ENCODE peak calls at places on chromosomes 13 and 19, in eight cellular contexts. E, U, D, H, B, X, Q and L are unnamed samples. For H3K4me1, the result is how much of the 10 kb centered on the place peaks cover.

GRCh38 chr19:35040826-35041547 is 534 bp upstream of the HPN start:
- DNase-seq in E (no peak), U (peak), D (peak), H (peak), B (peak), X (no peak), Q (peak), L (no peak)

GRCh38 chr19:38485541-38486285 is 52.2 kb downstream of the RYR1 start:
- DNase-seq in E (no peak), U (no peak), D (no peak), H (no peak), B (no peak), X (no peak), Q (no peak), L (no peak)

GRCh38 chr19:10226376-10227214 is 4.5 kb downstream of the S1PR2 start:
- DNase-seq in E (no peak), U (no peak), D (peak), H (peak), B (peak), X (no peak), Q (peak), L (peak)

GRCh38 chr13:61144301-61144700 is 271.3 kb downstream of the PCDH20 start:
- DNase-seq in E (no peak), U (no peak), D (no peak), H (no peak), B (no peak), X (no peak), Q (no peak), L (no peak)

GRCh38 chr13:79548886-79549285 is 67.9 kb downstream of the NDFIP2 start:
- DNase-seq in E (peak), U (no peak), D (no peak), H (peak), B (no peak), X (no peak), Q (no peak), L (peak)

GRCh38 chr13:70380809-70381208 is 272.6 kb upstream of the KLHL1 start:
- DNase-seq in E (no peak), U (no peak), D (no peak), H (no peak), B (no peak), X (no peak), Q (no peak), L (no peak)

GRCh38 chr19:49231804-49232203 is 74.2 kb downstream of the TRPM4 start:
- DNase-seq in E (no peak), U (no peak), D (no peak), H (no peak), B (no peak), X (no peak), Q (no peak), L (no peak)

GRCh38 chr13:41004875-41005693 is 14.0 kb downstream of the ELF1 start:
- DNase-seq in E (no peak), U (no peak), D (no peak), H (no peak), B (no peak), X (no peak), Q (no peak), L (no peak)

GRCh38 chr19:35322014-35322413 is 7.0 kb upstream of the CD22 start:
- DNase-seq in E (no peak), U (no peak), D (no peak), H (no peak), B (no peak), X (no peak), Q (no peak), L (no peak)

GRCh38 chr13:88656751-88657150 is 985.6 kb downstream of the SLITRK5 start:
- DNase-seq in E (no peak), U (no peak), D (no peak), H (no peak), B (no peak), X (no peak), Q (no peak), L (no peak)

GRCh38 chr13:77674802-77675201 is 22.7 kb upstream of the SLAIN1 start:
- DNase-seq in E (no peak), U (no peak), D (no peak), H (no peak), B (no peak), X (no peak), Q (no peak), L (no peak)

GRCh38 chr13:59012731-59013130 is 1151.0 kb downstream of the DIAPH3 start:
- DNase-seq in E (no peak), U (peak), D (no peak), H (no peak), B (no peak), X (no peak), Q (no peak), L (no peak)

GRCh38 chr13:72384186-72384823 is 343.1 kb downstream of the MZT1 start:
- DNase-seq in E (no peak), U (no peak), D (no peak), H (peak), B (no peak), X (no peak), Q (no peak), L (no peak)

GRCh38 chr19:43316591-43317319 is 36.7 kb upstream of the CD177 start:
- DNase-seq in E (no peak), U (peak), D (no peak), H (peak), B (no peak), X (no peak), Q (no peak), L (peak)

GRCh38 chr13:74573654-74574053 is 439.4 kb upstream of the KLF12 start:
- DNase-seq in E (no peak), U (peak), D (no peak), H (no peak), B (no peak), X (no peak), Q (no peak), L (no peak)

GRCh38 chr13:97371486-97372109 is 62.4 kb upstream of the RAP2A start:
- DNase-seq in E (no peak), U (no peak), D (no peak), H (no peak), B (no peak), X (no peak), Q (no peak), L (no peak)

GRCh38 chr13:94344126-94344863 is 135.2 kb downstream of the DCT start:
- DNase-seq in E (no peak), U (no peak), D (no peak), H (no peak), B (no peak), X (no peak), Q (no peak), L (peak)

GRCh38 chr13:27338816-27339215 is 68.2 kb downstream of the RASL11A start:
- DNase-seq in E (no peak), U (peak), D (no peak), H (no peak), B (no peak), X (no peak), Q (no peak), L (peak)

GRCh38 chr13:96003304-96003703 is 49.9 kb downstream of the UGGT2 start:
- DNase-seq in E (peak), U (peak), D (no peak), H (peak), B (no peak), X (no peak), Q (no peak), L (no peak)

GRCh38 chr13:70424428-70424827 is 316.2 kb upstream of the KLHL1 start:
- DNase-seq in E (no peak), U (peak), D (no peak), H (no peak), B (no peak), X (no peak), Q (no peak), L (no peak)

GRCh38 chr19:41886761-41887710 is 4.1 kb downstream of the ARHGEF1 start:
- DNase-seq in E (peak), U (no peak), D (no peak), H (no peak), B (peak), X (no peak), Q (no peak), L (no peak)

GRCh38 chr13:78650725-78651083 is 8.3 kb downstream of the OBI1 start:
- DNase-seq in E (no peak), U (no peak), D (no peak), H (no peak), B (no peak), X (no peak), Q (no peak), L (no peak)

GRCh38 chr19:48915757-48916156 is 15.6 kb downstream of the NUCB1 start:
- DNase-seq in E (no peak), U (no peak), D (no peak), H (no peak), B (no peak), X (no peak), Q (no peak), L (no peak)

GRCh38 chr19:28874742-28875141 is 338.2 kb downstream of the UQCRFS1 start:
- DNase-seq in E (no peak), U (no peak), D (no peak), H (no peak), B (no peak), X (no peak), Q (no peak), L (no peak)

GRCh38 chr13:95643814-95644598 is 500 bp downstream of the DZIP1 start:
- DNase-seq in E (peak), U (peak), D (no peak), H (peak), B (no peak), X (no peak), Q (peak), L (peak)

GRCh38 chr13:102870677-102871415 is 25.0 kb downstream of the ERCC5 start:
- DNase-seq in E (peak), U (peak), D (peak), H (peak), B (peak), X (peak), Q (no peak), L (peak)

GRCh38 chr13:68509734-68510621 is 1279.8 kb upstream of the PCDH9 start:
- DNase-seq in E (no peak), U (no peak), D (no peak), H (no peak), B (no peak), X (no peak), Q (no peak), L (no peak)

GRCh38 chr19:38877781-38878574 is at the start of gene RINL:
- DNase-seq in E (no peak), U (peak), D (no peak), H (no peak), B (peak), X (no peak), Q (no peak), L (no peak)

GRCh38 chr13:45473627-45474026 is 8.9 kb downstream of the COG3 start:
- DNase-seq in E (no peak), U (peak), D (no peak), H (no peak), B (peak), X (no peak), Q (no peak), L (no peak)

GRCh38 chr13:40639226-40639681 is 27.2 kb downstream of the FOXO1 start:
- DNase-seq in E (no peak), U (no peak), D (no peak), H (peak), B (no peak), X (no peak), Q (no peak), L (no peak)

GRCh38 chr13:98312606-98313005 is 135.5 kb upstream of the RNF113B start:
- DNase-seq in E (no peak), U (no peak), D (no peak), H (no peak), B (no peak), X (no peak), Q (no peak), L (no peak)

GRCh38 chr19:29923653-29924052 is 18.4 kb upstream of the URI1 start:
- DNase-seq in E (no peak), U (no peak), D (no peak), H (no peak), B (no peak), X (no peak), Q (no peak), L (no peak)

GRCh38 chr19:15195987-15196682 is 4.7 kb downstream of the NOTCH3 start:
- DNase-seq in E (peak), U (peak), D (no peak), H (no peak), B (peak), X (no peak), Q (peak), L (no peak)

GRCh38 chr19:2613507-2614295 is 88.8 kb downstream of the GNG7 start:
- DNase-seq in E (no peak), U (peak), D (no peak), H (peak), B (peak), X (no peak), Q (peak), L (peak)
- H3K4me1 ChIP-seq in E (under half), U (under half), D (under half), H (under half), B (under half), X (under half), Q (under half), L (under half)

GRCh38 chr19:2045501-2046045 is 5.5 kb downstream of the MKNK2 start:
- DNase-seq in E (no peak), U (no peak), D (no peak), H (no peak), B (no peak), X (no peak), Q (peak), L (no peak)
- H3K4me1 ChIP-seq in E (half or more), U (under half), D (half or more), H (under half), B (half or more), X (under half), Q (under half), L (half or more)

DNA sequence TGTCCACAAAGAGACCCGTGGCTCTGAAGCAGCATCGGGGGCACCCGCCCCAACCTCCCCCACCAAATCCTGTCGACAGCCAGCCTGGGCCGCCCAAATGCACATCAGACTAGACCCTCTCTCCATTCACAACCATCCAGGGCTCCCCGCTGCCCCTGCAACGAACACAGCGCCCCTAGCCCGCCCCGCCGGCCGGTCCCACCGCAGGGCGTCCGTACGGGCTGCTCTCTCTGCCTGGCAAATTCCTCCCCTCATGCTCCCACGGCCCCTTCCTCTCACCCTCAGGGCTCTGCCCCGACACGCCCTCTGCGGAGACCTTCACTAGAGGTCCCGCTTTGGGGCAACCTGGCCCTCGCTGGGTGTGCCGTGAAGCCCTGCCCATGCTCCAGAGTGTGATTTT is 7.1 kb downstream of the TCF3 start:
- DNase-seq in E (no peak), U (no peak), D (no peak), H (no peak), B (no peak), X (no peak), Q (no peak), L (no peak)
- H3K4me1 ChIP-seq in E (under half), U (under half), D (under half), H (under half), B (under half), X (under half), Q (under half), L (under half)

DNA sequence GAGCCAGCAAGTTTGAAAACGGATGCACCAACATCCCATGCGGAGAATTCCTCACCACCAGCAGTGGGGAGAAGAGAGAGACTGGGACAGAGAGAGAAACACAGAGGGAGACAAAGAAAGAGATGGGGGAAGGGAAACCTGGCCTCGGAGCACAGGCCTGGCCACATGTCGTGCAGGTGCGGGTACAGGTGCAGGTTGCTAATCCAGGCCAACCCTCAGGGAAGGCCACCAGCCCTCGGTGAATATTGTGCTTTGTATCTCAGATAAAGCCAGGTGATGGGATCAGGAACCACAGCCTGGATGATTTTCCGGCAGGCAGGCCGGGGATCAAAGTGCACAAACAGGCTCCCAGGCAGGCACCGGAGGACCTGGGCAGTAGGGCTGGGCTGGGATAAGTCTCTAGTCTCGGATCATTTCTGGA is 3.8 kb downstream of the GAS6 start:
- DNase-seq in E (no peak), U (peak), D (no peak), H (no peak), B (peak), X (no peak), Q (peak), L (no peak)
- H3K4me1 ChIP-seq in E (half or more), U (under half), D (under half), H (under half), B (half or more), X (under half), Q (under half), L (under half)

GRCh38 chr13:30158774-30159445 is 148.4 kb downstream of the KATNAL1 start:
- DNase-seq in E (no peak), U (no peak), D (peak), H (peak), B (no peak), X (no peak), Q (no peak), L (peak)

GRCh38 chr13:30156270-30156669 is 151.1 kb downstream of the KATNAL1 start:
- DNase-seq in E (no peak), U (no peak), D (no peak), H (no peak), B (peak), X (no peak), Q (no peak), L (no peak)

GRCh38 chr13:30156826-30157615 is 150.3 kb downstream of the KATNAL1 start:
- DNase-seq in E (no peak), U (no peak), D (no peak), H (no peak), B (peak), X (no peak), Q (no peak), L (no peak)

GRCh38 chr13:30159446-30159839 is 147.9 kb downstream of the KATNAL1 start:
- DNase-seq in E (peak), U (peak), D (no peak), H (peak), B (no peak), X (no peak), Q (no peak), L (peak)

DNA sequence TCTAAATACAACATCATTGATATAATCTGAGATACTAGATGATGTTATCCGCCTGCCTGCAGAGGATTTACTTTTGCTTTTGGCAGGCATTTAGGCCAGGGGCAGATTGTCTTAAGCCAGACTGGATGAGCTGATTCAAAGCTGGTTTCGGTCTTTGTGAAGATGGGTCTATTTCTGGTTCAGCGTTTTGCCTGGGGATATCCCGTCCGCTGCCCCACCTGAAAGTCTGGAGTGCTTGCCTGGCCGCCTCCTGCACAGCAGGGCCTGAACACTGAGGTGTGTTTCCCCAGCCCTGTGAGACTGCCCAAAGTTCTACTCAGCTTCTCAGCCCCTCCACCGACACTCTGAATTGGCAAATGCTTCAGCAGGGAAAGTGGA is 149.7 kb downstream of the KATNAL1 start:
- DNase-seq in E (no peak), U (no peak), D (no peak), H (no peak), B (peak), X (no peak), Q (no peak), L (no peak)
- H3K4me1 ChIP-seq in E (under half), U (under half), D (under half), H (under half), B (under half), X (under half), Q (under half), L (under half)

DNA sequence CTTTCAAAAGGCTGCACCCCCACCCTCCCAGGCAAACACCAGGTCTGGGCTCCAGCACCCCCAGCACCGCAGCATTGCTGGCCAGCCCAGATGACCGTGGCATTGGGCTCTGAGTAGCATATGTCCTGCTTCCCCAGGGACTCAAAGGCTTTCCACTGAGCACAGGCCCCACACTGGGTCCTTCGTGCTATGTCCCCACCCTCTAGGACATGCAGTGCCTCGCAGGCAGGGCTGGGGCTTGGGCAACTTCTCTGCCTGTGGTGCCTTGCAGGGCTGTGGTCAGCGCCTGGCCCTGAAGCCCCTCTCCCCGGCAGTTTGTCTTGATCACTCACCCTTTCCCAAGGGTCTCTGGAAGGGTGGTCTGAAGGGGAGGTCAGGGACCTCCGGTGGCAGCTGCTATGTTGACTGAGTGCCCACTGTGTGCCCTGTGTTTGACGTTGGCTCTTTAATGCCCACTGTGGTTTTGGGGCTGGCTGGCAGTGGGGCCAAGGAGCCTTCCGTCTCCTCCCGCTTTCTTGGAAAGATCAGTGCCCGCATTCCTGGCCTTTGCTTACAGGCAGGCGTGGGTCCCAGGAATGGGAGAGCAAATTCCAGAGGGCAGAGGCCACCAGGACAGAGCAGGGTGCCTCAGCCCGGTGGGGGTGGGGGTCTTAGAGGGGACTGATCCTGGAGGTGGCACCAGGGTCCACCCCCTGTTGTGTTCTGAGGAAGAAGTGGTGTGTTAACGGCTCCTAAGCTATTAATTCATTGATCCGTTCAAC is 20.3 kb upstream of the CRTC1 start:
- DNase-seq in E (no peak), U (peak), D (no peak), H (no peak), B (no peak), X (no peak), Q (no peak), L (no peak)
- H3K4me1 ChIP-seq in E (under half), U (under half), D (under half), H (under half), B (under half), X (under half), Q (under half), L (under half)

DNA sequence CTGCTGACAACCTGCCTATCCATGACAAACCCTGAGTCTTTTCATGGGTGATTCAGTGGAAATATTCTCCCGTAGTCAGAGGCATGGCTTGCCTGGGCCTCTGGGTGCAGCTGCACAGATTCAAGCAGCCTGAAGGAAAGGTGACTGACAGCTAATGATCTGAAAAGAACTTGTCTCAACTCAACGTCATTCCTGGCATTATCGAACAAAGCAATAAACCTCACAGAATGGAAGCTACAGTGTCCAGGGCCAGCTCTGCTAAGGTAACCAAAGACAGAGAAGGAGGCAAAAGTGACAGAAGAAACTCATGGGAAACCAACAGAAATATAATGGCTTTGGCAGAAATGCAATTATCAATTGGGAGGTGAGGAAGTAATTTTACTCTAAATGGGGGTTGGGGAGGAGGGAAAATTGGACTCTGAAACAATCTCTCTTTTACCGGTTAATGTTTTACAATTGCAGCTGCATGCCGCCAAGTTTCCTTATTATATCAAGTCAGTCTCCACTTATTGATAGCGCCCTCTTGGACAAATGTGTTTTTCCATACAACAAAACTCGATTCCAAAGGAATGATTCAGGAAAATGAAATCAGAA is 12.9 kb downstream of the STARD13 start:
- DNase-seq in E (peak), U (no peak), D (no peak), H (no peak), B (peak), X (no peak), Q (no peak), L (no peak)
- H3K4me1 ChIP-seq in E (under half), U (under half), D (under half), H (under half), B (under half), X (under half), Q (under half), L (half or more)